ENCODE peak calls at places on chromosomes 16 and 17, in nine cellular contexts. D is PC-3; S is heart right ventricle; C is endodermal cell; H is CD8-positive, alpha-beta T cell; I is dorsolateral prefrontal cortex; K is thoracic aorta; E is testis; P is ascending aorta. F is an unnamed sample.

GRCh38 chr17:64097196-64097936 is 32.6 kb downstream of the ERN1 start:
- DNase-seq in D (peak; percentile 70), S (no peak), C (no peak), H (no peak), I (no peak), K (no peak), E (no peak), P (no peak), F (no peak)

GRCh38 chr16:27529962-27530361 is 19.8 kb downstream of the GTF3C1 start:
- DNase-seq in D (peak; percentile 45), S (no peak), C (no peak), H (no peak), I (peak; percentile 38), K (no peak), E (no peak), P (no peak), F (no peak)

GRCh38 chr17:32903774-32904673 is 23.9 kb upstream of the TMEM98 start:
- DNase-seq in D (no peak), S (no peak), C (no peak), H (no peak), I (no peak), K (no peak), E (no peak), P (no peak), F (no peak)

GRCh38 chr16:57783883-57784282 is 18.4 kb downstream of the KIFC3 start:
- DNase-seq in D (no peak), S (no peak), C (no peak), H (no peak), I (no peak), K (no peak), E (no peak), P (no peak), F (no peak)

GRCh38 chr16:72247821-72248253 is 75.9 kb upstream of the PMFBP1 start:
- DNase-seq in D (peak; percentile 11), S (no peak), C (no peak), H (no peak), I (no peak), K (no peak), E (peak; percentile 38), P (no peak), F (no peak)

GRCh38 chr16:85072947-85073346 is 39.3 kb downstream of the CIBAR2 start:
- DNase-seq in D (no peak), S (peak; percentile 20), C (no peak), H (no peak), I (no peak), K (no peak), E (no peak), P (no peak), F (no peak)

GRCh38 chr17:45092932-45093430 is 31.9 kb downstream of the NMT1 start:
- DNase-seq in D (peak; percentile 98), S (peak; percentile 77), C (no peak), H (no peak), I (peak; percentile 97), K (peak; percentile 92), E (peak; percentile 80), P (peak; percentile 97), F (peak; percentile 95)

GRCh38 chr17:2481760-2482159 is 29.9 kb downstream of the METTL16 start:
- DNase-seq in D (no peak), S (no peak), C (no peak), H (no peak), I (no peak), K (no peak), E (no peak), P (no peak), F (no peak)

GRCh38 chr17:2266045-2266864 is 37.3 kb downstream of the SMG6 start:
- DNase-seq in D (no peak), S (peak; percentile 34), C (no peak), H (peak; percentile 93), I (no peak), K (no peak), E (no peak), P (peak; percentile 69), F (peak; percentile 35)

GRCh38 chr17:2244545-2245525 is 58.8 kb downstream of the SMG6 start:
- DNase-seq in D (peak; percentile 76), S (peak; percentile 86), C (peak; percentile 96), H (peak; percentile 81), I (peak; percentile 84), K (peak; percentile 76), E (peak; percentile 87), P (peak; percentile 93), F (peak; percentile 88)

GRCh38 chr17:51260960-51261958 is 913 bp downstream of the UTP18 start:
- DNase-seq in D (peak; percentile 70), S (peak; percentile 46), C (peak; percentile 95), H (peak; percentile 79), I (peak; percentile 35), K (no peak), E (peak; percentile 77), P (peak; percentile 79), F (peak; percentile 37)

GRCh38 chr17:73387746-73388577 is 76.2 kb upstream of the CDC42EP4 start:
- DNase-seq in D (no peak), S (no peak), C (peak; percentile 76), H (no peak), I (no peak), K (no peak), E (no peak), P (no peak), F (no peak)

GRCh38 chr17:69246726-69247375 is 18.2 kb upstream of the ABCA10 start:
- DNase-seq in D (peak; percentile 81), S (no peak), C (no peak), H (no peak), I (no peak), K (no peak), E (no peak), P (no peak), F (no peak)

GRCh38 chr17:6713918-6714271 is 726 bp upstream of the SLC13A5 start:
- DNase-seq in D (no peak), S (no peak), C (no peak), H (no peak), I (no peak), K (no peak), E (no peak), P (no peak), F (peak; percentile 76)

GRCh38 chr16:71201054-71201453 is 29.5 kb downstream of the HYDIN start:
- DNase-seq in D (peak; percentile 61), S (no peak), C (no peak), H (no peak), I (no peak), K (no peak), E (no peak), P (no peak), F (no peak)

GRCh38 chr17:28675980-28676379 is 14.0 kb downstream of the SUPT6H start:
- DNase-seq in D (peak; percentile 39), S (no peak), C (peak; percentile 68), H (no peak), I (no peak), K (no peak), E (no peak), P (no peak), F (no peak)

GRCh38 chr17:79325707-79326106 is 251.1 kb downstream of the ENGASE start:
- DNase-seq in D (peak; percentile 29), S (no peak), C (peak; percentile 87), H (no peak), I (no peak), K (no peak), E (peak; percentile 38), P (no peak), F (no peak)

GRCh38 chr17:29378495-29378894 is 11.7 kb upstream of the TAOK1 start:
- DNase-seq in D (no peak), S (no peak), C (no peak), H (no peak), I (no peak), K (no peak), E (no peak), P (no peak), F (no peak)

GRCh38 chr16:67563708-67564468 is 1.6 kb downstream of the CTCF start:
- DNase-seq in D (peak; percentile 37), S (peak; percentile 13), C (no peak), H (no peak), I (no peak), K (no peak), E (no peak), P (peak; percentile 85), F (peak; percentile 91)

DNA sequence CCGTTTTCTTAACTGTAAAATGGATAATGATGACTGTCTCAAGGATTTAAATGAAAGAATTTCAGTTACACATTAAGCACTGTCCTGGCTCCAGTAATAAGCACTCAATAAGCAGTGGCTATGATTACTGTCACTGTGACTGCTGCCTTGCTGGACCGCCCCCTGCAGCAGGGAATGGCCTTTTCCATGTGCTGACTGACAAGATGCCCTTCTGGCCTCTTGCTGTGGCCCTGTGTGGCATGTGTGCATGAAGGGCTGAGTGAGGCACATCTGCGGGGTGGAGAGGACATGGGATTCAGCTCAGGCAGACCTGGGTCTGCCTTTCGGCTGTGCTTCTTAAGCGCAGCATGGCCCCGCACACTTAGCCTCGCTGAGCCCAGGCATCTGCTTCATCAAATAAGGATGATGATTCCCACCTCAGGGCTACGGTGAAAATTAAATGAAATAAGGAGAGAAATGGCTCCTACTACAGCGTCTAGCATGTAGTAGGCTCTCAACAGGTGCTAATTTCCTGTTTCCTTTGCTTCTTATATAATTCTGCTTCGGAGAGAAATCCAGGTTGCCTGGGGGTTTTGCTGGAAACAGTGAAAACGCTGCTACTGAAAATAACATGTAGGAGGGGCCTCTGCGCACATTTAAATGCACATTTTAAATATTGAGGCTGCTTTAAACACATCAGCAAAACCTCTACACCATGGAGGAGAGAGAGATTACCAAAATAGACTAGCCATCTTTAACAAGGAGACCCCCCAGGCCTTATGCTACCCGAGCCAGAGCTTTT is 183.9 kb downstream of the PARN start:
- DNase-seq in D (no peak), S (no peak), C (no peak), H (no peak), I (no peak), K (no peak), E (no peak), P (no peak), F (no peak)
- TF ChIP-seq CTCF in D (no peak), S (no peak), C (peak; percentile 20), H (no peak), I (no peak), K (no peak), E (no peak), P (no peak), F (no peak)

GRCh38 chr16:65122974-65123845 is 1.3 kb upstream of the CDH11 start:
- DNase-seq in D (peak; percentile 48), S (peak; percentile 58), C (peak; percentile 76), H (no peak), I (no peak), K (no peak), E (peak; percentile 61), P (peak; percentile 87), F (peak; percentile 92)
- H3K4me3 ChIP-seq in D (peak overlapping the region; percentile 90), S (peak overlapping the region; percentile 63), C (peak overlapping the region; percentile 77), H (no peak overlapping the region), I (peak overlapping the region; percentile 78), K (peak overlapping the region; percentile 92), E (peak overlapping the region; percentile 61), P (peak overlapping the region; percentile 83), F (peak overlapping the region; percentile 27)

DNA sequence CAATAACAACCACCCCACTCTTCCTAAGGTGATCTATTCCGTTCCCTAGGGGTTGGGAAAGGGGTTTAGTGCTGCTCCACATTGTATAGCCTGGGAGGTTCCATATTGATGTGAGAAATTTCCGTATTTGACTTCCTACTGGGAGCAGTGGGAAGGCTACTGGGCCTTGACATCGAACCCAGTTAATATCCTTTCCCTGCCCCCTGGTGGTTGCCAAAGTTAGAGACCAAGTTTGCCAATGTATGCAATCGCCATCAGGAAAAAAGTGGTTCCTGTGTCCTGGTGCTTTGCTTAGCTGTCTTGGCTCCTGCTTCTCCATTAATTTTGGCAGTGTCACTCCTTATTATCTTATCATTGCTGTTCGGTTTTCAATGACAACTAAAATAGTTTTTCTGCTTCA is 914.9 kb downstream of the KCNJ2 start:
- DNase-seq in D (peak; percentile 77), S (no peak), C (peak; percentile 94), H (no peak), I (peak; percentile 28), K (no peak), E (peak; percentile 71), P (no peak), F (no peak)
- TF ChIP-seq CTCF in D (peak; percentile 85), S (no peak), C (peak; percentile 88), H (no peak), I (peak; percentile 23), K (peak; percentile 9), E (peak; percentile 32), P (no peak), F (no peak)

GRCh38 chr16:88792668-88793587 is 7.9 kb upstream of the PIEZO1 start:
- DNase-seq in D (no peak), S (no peak), C (no peak), H (no peak), I (no peak), K (no peak), E (no peak), P (no peak), F (no peak)
- H3K4me3 ChIP-seq in D (no peak overlapping the region), S (no peak overlapping the region), C (no peak overlapping the region), H (no peak overlapping the region), I (no peak overlapping the region), K (no peak overlapping the region), E (no peak overlapping the region), P (no peak overlapping the region), F (no peak overlapping the region)